ENCODE peak calls at places on chromosomes 4 and X, in six cellular contexts. One of them, this sample, is unnamed.

GRCh38 chr4:142567620-142568451 is 278.3 kb downstream of the INPP4B start:
- DNase-seq in H1: no peak
- DNase-seq in HepG2: no peak
- DNase-seq in K562: no peak
- DNase-seq in GM12878: peak
- DNase-seq in GM12891: no peak
- DNase-seq in this sample: no peak

GRCh38 chr4:81472249-81473085 is 760 bp upstream of the RASGEF1B start:
- DNase-seq in H1: no peak
- DNase-seq in HepG2: peak
- DNase-seq in K562: peak
- DNase-seq in GM12878: peak
- DNase-seq in GM12891: no peak
- DNase-seq in this sample: peak

GRCh38 chr4:2817701-2818350 is 24.9 kb downstream of the SH3BP2 start:
- DNase-seq in H1: peak
- DNase-seq in HepG2: no peak
- DNase-seq in K562: no peak
- DNase-seq in GM12878: no peak
- DNase-seq in GM12891: peak
- DNase-seq in this sample: peak

GRCh38 chr4:139243448-139244365 is 36.3 kb downstream of the MGARP start:
- DNase-seq in H1: no peak
- DNase-seq in HepG2: peak
- DNase-seq in K562: no peak
- DNase-seq in GM12878: no peak
- DNase-seq in GM12891: no peak
- DNase-seq in this sample: no peak

GRCh38 chr4:124343711-124344110 is 368.8 kb downstream of the ANKRD50 start:
- DNase-seq in H1: no peak
- DNase-seq in HepG2: no peak
- DNase-seq in K562: no peak
- DNase-seq in GM12878: no peak
- DNase-seq in GM12891: no peak
- DNase-seq in this sample: no peak

GRCh38 chr4:138952405-138952804 is 63.2 kb upstream of the NOCT start:
- DNase-seq in H1: peak
- DNase-seq in HepG2: no peak
- DNase-seq in K562: no peak
- DNase-seq in GM12878: no peak
- DNase-seq in GM12891: no peak
- DNase-seq in this sample: no peak

GRCh38 chrX:137896123-137896522 is 330.2 kb downstream of the ZIC3 start:
- DNase-seq in H1: no peak
- DNase-seq in HepG2: no peak
- DNase-seq in K562: no peak
- DNase-seq in GM12878: no peak
- DNase-seq in GM12891: no peak
- DNase-seq in this sample: no peak

GRCh38 chr4:100838286-100838685 is 320.5 kb upstream of the EMCN start:
- DNase-seq in H1: no peak
- DNase-seq in HepG2: no peak
- DNase-seq in K562: no peak
- DNase-seq in GM12878: no peak
- DNase-seq in GM12891: no peak
- DNase-seq in this sample: no peak

GRCh38 chr4:67881226-67881625 is 2.6 kb downstream of the TMPRSS11D start:
- DNase-seq in H1: no peak
- DNase-seq in HepG2: no peak
- DNase-seq in K562: no peak
- DNase-seq in GM12878: no peak
- DNase-seq in GM12891: no peak
- DNase-seq in this sample: no peak

GRCh38 chrX:20217279-20217678 is 49.4 kb downstream of the RPS6KA3 start:
- DNase-seq in H1: no peak
- DNase-seq in HepG2: no peak
- DNase-seq in K562: no peak
- DNase-seq in GM12878: no peak
- DNase-seq in GM12891: no peak
- DNase-seq in this sample: no peak

GRCh38 chr4:40924096-40924792 is 174.5 kb downstream of the NSUN7 start:
- DNase-seq in H1: peak
- DNase-seq in HepG2: peak
- DNase-seq in K562: peak
- DNase-seq in GM12878: peak
- DNase-seq in GM12891: peak
- DNase-seq in this sample: peak

GRCh38 chr4:102815981-102816380 is 11.4 kb downstream of the UBE2D3 start:
- DNase-seq in H1: no peak
- DNase-seq in HepG2: peak
- DNase-seq in K562: no peak
- DNase-seq in GM12878: no peak
- DNase-seq in GM12891: no peak
- DNase-seq in this sample: no peak

DNA sequence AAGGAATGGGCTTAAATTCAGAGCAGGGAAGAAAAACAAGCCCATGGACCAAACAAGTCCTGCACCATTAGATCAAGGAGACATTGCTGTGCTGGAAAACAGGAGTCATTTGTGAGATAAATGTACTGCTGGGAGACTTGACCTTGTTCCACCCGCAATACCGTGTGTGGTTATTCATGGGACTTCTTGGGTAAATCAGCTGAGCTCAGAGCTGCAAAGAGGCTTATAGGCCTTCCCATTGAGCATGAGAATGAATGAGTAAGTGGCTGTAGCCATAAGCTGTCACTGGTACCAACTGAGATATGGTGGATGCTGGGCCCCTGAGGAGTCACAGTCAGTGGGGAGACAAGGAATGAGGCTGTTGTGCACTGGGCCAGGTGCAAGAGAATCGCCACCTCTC is 2.3 kb upstream of the CYTL1 start:
- DNase-seq in H1: no peak
- DNase-seq in HepG2: no peak
- DNase-seq in K562: no peak
- DNase-seq in GM12878: no peak
- DNase-seq in GM12891: no peak
- DNase-seq in this sample: no peak
- TF ChIP-seq POLR2A in H1: no peak
- TF ChIP-seq POLR2A in HepG2: no peak
- TF ChIP-seq POLR2A in K562: no peak
- TF ChIP-seq POLR2A in GM12878: no peak
- TF ChIP-seq POLR2A in GM12891: no peak
- TF ChIP-seq POLR2A in this sample: no peak

DNA sequence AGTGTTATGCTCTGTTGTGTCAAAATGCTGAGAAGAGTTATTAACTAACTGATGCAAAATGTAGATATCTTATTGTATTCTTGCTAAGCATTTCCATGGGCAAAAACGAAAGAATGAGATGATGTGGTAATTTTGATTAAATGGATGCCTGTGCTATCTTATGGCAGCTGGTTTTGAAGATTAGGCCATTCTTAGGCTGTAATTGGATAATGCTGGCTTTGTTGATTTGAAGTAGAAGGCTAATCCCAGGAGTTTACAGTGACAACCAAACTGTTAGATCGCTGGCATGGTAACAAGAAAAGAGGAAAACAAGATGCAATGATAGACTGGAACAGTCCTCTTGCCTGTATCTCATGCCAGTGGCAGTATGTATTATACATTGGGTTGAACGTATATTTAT is 74.1 kb upstream of the WDR44 start:
- DNase-seq in H1: no peak
- DNase-seq in HepG2: no peak
- DNase-seq in K562: no peak
- DNase-seq in GM12878: no peak
- DNase-seq in GM12891: no peak
- DNase-seq in this sample: no peak
- TF ChIP-seq TAF1 in H1: no peak
- TF ChIP-seq TAF1 in HepG2: no peak
- TF ChIP-seq TAF1 in K562: no peak
- TF ChIP-seq TAF1 in GM12878: no peak
- TF ChIP-seq TAF1 in GM12891: no peak
- TF ChIP-seq TAF1 in this sample: no peak

GRCh38 chr4:153465922-153466636 is at the start of gene TMEM131L:
- DNase-seq in H1: peak
- DNase-seq in HepG2: peak
- DNase-seq in K562: peak
- DNase-seq in GM12878: no peak
- DNase-seq in GM12891: peak
- DNase-seq in this sample: peak
- TF ChIP-seq POLR2AphosphoS5 in H1: peak
- TF ChIP-seq POLR2AphosphoS5 in HepG2: peak
- TF ChIP-seq POLR2AphosphoS5 in K562: peak
- TF ChIP-seq POLR2AphosphoS5 in GM12878: peak
- TF ChIP-seq POLR2AphosphoS5 in GM12891: peak
- TF ChIP-seq POLR2AphosphoS5 in this sample: peak

GRCh38 chr4:118834960-118835895 is 698 bp downstream of the SEC24D start:
- DNase-seq in H1: no peak
- DNase-seq in HepG2: peak
- DNase-seq in K562: peak
- DNase-seq in GM12878: peak
- DNase-seq in GM12891: no peak
- DNase-seq in this sample: no peak

GRCh38 chr4:118833192-118833820 is 2.6 kb downstream of the SEC24D start:
- DNase-seq in H1: no peak
- DNase-seq in HepG2: no peak
- DNase-seq in K562: no peak
- DNase-seq in GM12878: no peak
- DNase-seq in GM12891: no peak
- DNase-seq in this sample: no peak

GRCh38 chr4:118834070-118834469 is 1.9 kb downstream of the SEC24D start:
- DNase-seq in H1: no peak
- DNase-seq in HepG2: no peak
- DNase-seq in K562: no peak
- DNase-seq in GM12878: no peak
- DNase-seq in GM12891: no peak
- DNase-seq in this sample: no peak

GRCh38 chr4:118836763-118837507 is 1.0 kb upstream of the SEC24D start:
- DNase-seq in H1: no peak
- DNase-seq in HepG2: no peak
- DNase-seq in K562: no peak
- DNase-seq in GM12878: no peak
- DNase-seq in GM12891: no peak
- DNase-seq in this sample: no peak

DNA sequence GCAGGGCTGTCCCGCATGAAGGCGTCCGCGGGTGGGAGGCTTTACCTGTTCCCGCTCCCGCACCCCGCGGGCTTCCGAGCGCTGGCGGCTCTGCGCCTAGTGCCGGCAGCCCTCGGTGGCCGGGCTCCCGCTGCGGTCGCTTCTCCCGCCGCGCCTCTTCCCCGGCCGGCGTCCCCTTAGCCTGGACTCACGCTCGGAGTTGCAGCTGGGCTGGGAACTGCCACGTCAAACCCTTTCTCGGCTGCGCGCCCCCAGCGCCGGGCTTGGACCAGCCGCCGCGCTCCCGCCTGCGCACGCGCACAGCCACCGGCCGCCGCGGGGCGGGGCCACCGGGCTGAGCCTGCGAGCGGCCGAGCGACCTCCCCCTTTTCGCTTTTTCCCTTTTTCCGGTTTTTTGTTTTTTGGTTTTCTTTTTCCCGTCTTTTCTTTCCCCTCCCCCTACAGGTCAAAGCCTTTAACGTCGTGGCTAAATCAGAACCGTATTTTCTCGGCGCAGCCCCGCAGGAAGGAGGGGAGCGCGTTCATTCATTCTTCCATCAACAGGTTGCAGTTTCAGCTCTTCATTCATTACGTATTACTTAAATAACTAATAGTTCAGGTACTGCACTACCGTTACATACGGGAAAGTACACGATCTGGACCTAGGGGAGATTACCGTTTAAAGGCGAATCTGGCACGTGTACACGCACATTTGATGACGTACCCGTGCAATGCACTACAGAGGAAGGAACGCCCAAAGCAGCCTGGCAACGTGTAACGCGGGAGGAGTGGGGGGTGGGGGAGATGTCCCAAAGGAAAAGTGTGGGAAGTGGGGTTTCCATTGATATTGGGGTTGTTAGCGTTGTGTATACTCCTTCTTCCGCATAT is at the start of gene SEC24D:
- DNase-seq in H1: peak
- DNase-seq in HepG2: peak
- DNase-seq in K562: peak
- DNase-seq in GM12878: no peak
- DNase-seq in GM12891: peak
- DNase-seq in this sample: peak
- TF ChIP-seq POLR2A in H1: peak
- TF ChIP-seq POLR2A in HepG2: peak
- TF ChIP-seq POLR2A in K562: peak
- TF ChIP-seq POLR2A in GM12878: peak
- TF ChIP-seq POLR2A in GM12891: peak
- TF ChIP-seq POLR2A in this sample: peak

DNA sequence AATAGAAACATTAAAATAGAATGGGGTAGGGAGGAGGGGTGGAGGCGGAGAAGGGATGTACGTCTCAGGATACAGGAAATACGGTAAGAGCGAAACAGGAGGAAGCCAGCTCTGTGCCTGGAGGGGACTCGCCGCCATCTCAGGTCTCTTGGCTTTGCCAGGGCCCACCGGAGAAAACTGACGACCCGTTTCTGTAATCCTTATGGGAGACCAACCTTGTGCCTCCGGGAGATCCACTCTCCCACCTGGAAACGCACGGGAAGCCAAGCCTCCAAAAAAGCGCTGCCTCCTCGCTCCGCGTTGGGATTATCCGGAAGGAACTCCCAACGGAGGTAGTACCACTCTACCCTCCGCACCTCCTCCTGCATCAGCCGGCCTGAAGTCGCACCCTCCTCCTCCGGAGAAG is at the start of gene NBDY:
- DNase-seq in H1: peak
- DNase-seq in HepG2: no peak
- DNase-seq in K562: peak
- DNase-seq in GM12878: no peak
- DNase-seq in GM12891: no peak
- DNase-seq in this sample: no peak
- TF ChIP-seq TAF1 in H1: no peak
- TF ChIP-seq TAF1 in HepG2: no peak
- TF ChIP-seq TAF1 in K562: no peak
- TF ChIP-seq TAF1 in GM12878: peak
- TF ChIP-seq TAF1 in GM12891: peak
- TF ChIP-seq TAF1 in this sample: no peak

GRCh38 chr4:185794637-185795036 is 17.4 kb downstream of the SORBS2 start:
- DNase-seq in H1: no peak
- DNase-seq in HepG2: no peak
- DNase-seq in K562: no peak
- DNase-seq in GM12878: no peak
- DNase-seq in GM12891: no peak
- DNase-seq in this sample: no peak
- TF ChIP-seq POLR2AphosphoS5 in H1: no peak
- TF ChIP-seq POLR2AphosphoS5 in HepG2: no peak
- TF ChIP-seq POLR2AphosphoS5 in K562: no peak
- TF ChIP-seq POLR2AphosphoS5 in GM12878: no peak
- TF ChIP-seq POLR2AphosphoS5 in GM12891: no peak
- TF ChIP-seq POLR2AphosphoS5 in this sample: no peak

GRCh38 chrX:154762529-154763296 is at the start of gene DKC1:
- DNase-seq in H1: peak
- DNase-seq in HepG2: peak
- DNase-seq in K562: peak
- DNase-seq in GM12878: peak
- DNase-seq in GM12891: peak
- DNase-seq in this sample: peak
- TF ChIP-seq POLR2A in H1: peak
- TF ChIP-seq POLR2A in HepG2: peak
- TF ChIP-seq POLR2A in K562: peak
- TF ChIP-seq POLR2A in GM12878: peak
- TF ChIP-seq POLR2A in GM12891: peak
- TF ChIP-seq POLR2A in this sample: peak

This sample was measured in GM12892.